ENCODE peak calls at places on chromosomes 3 and 15, in nine cellular contexts. One of them, this sample, is unnamed.

GRCh38 chr3:151393146-151393831 is 8.7 kb upstream of the P2RY12 start:
- DNase-seq in progenitor cell of endocrine pancreas: no peak
- DNase-seq in ovary: no peak
- DNase-seq in AG09319: no peak
- DNase-seq in heart left ventricle: no peak
- DNase-seq in uterus: no peak
- DNase-seq in fibroblast of lung: no peak
- DNase-seq in CD8-positive, alpha-beta T cell: no peak
- DNase-seq in RWPE1: no peak
- DNase-seq in this sample: no peak

GRCh38 chr15:69200773-69201745 is 40.6 kb downstream of the GLCE start:
- DNase-seq in AG09319: no peak
- DNase-seq in uterus: no peak
- DNase-seq in heart left ventricle: no peak
- DNase-seq in RWPE1: no peak
- DNase-seq in ovary: no peak
- DNase-seq in CD8-positive, alpha-beta T cell: no peak
- DNase-seq in fibroblast of lung: no peak
- DNase-seq in progenitor cell of endocrine pancreas: no peak
- DNase-seq in this sample: no peak

GRCh38 chr15:23983500-23984259 is 296.6 kb upstream of the NDN start:
- DNase-seq in RWPE1: no peak
- DNase-seq in uterus: no peak
- DNase-seq in AG09319: no peak
- DNase-seq in CD8-positive, alpha-beta T cell: no peak
- DNase-seq in heart left ventricle: no peak
- DNase-seq in ovary: no peak
- DNase-seq in fibroblast of lung: no peak
- DNase-seq in progenitor cell of endocrine pancreas: no peak
- DNase-seq in this sample: no peak

GRCh38 chr3:21620511-21621395 is 130.3 kb downstream of the ZNF385D start:
- DNase-seq in heart left ventricle: no peak
- DNase-seq in CD8-positive, alpha-beta T cell: no peak
- DNase-seq in AG09319: no peak
- DNase-seq in RWPE1: no peak
- DNase-seq in fibroblast of lung: no peak
- DNase-seq in uterus: no peak
- DNase-seq in ovary: no peak
- DNase-seq in progenitor cell of endocrine pancreas: no peak
- DNase-seq in this sample: no peak

GRCh38 chr3:177468331-177468730 is 271.0 kb upstream of the TBL1XR1 start:
- DNase-seq in CD8-positive, alpha-beta T cell: no peak
- DNase-seq in uterus: no peak
- DNase-seq in AG09319: peak; percentile 89
- DNase-seq in fibroblast of lung: peak; percentile 96
- DNase-seq in progenitor cell of endocrine pancreas: no peak
- DNase-seq in heart left ventricle: peak; percentile 70
- DNase-seq in ovary: no peak
- DNase-seq in RWPE1: no peak
- DNase-seq in this sample: no peak

GRCh38 chr3:46851364-46852328 is 11.6 kb downstream of the MYL3 start:
- DNase-seq in uterus: peak; percentile 9
- DNase-seq in fibroblast of lung: no peak
- DNase-seq in CD8-positive, alpha-beta T cell: no peak
- DNase-seq in RWPE1: no peak
- DNase-seq in heart left ventricle: no peak
- DNase-seq in ovary: no peak
- DNase-seq in progenitor cell of endocrine pancreas: no peak
- DNase-seq in AG09319: no peak
- DNase-seq in this sample: peak; percentile 52

GRCh38 chr3:152350139-152350538 is 81.4 kb downstream of the MBNL1 start:
- DNase-seq in uterus: no peak
- DNase-seq in AG09319: no peak
- DNase-seq in fibroblast of lung: no peak
- DNase-seq in ovary: no peak
- DNase-seq in heart left ventricle: no peak
- DNase-seq in progenitor cell of endocrine pancreas: no peak
- DNase-seq in CD8-positive, alpha-beta T cell: no peak
- DNase-seq in RWPE1: peak; percentile 39
- DNase-seq in this sample: no peak

GRCh38 chr15:68599560-68600071 is 20.8 kb downstream of the CORO2B start:
- DNase-seq in fibroblast of lung: peak; percentile 72
- DNase-seq in progenitor cell of endocrine pancreas: no peak
- DNase-seq in AG09319: peak; percentile 67
- DNase-seq in ovary: peak; percentile 53
- DNase-seq in heart left ventricle: no peak
- DNase-seq in CD8-positive, alpha-beta T cell: no peak
- DNase-seq in uterus: no peak
- DNase-seq in RWPE1: no peak
- DNase-seq in this sample: no peak

GRCh38 chr3:187802928-187803259 is 57.6 kb upstream of the BCL6 start:
- DNase-seq in fibroblast of lung: no peak
- DNase-seq in heart left ventricle: no peak
- DNase-seq in RWPE1: no peak
- DNase-seq in AG09319: no peak
- DNase-seq in progenitor cell of endocrine pancreas: no peak
- DNase-seq in CD8-positive, alpha-beta T cell: no peak
- DNase-seq in uterus: no peak
- DNase-seq in ovary: no peak
- DNase-seq in this sample: no peak

GRCh38 chr15:71114887-71115566 is at the start of gene THSD4:
- DNase-seq in RWPE1: peak; percentile 94
- DNase-seq in ovary: peak; percentile 62
- DNase-seq in AG09319: no peak
- DNase-seq in fibroblast of lung: peak; percentile 69
- DNase-seq in heart left ventricle: peak; percentile 83
- DNase-seq in uterus: peak; percentile 71
- DNase-seq in CD8-positive, alpha-beta T cell: peak; percentile 25
- DNase-seq in progenitor cell of endocrine pancreas: peak; percentile 79
- DNase-seq in this sample: peak; percentile 88

GRCh38 chr15:90873998-90874605 is 5.7 kb downstream of the FURIN start:
- DNase-seq in heart left ventricle: no peak
- DNase-seq in AG09319: no peak
- DNase-seq in progenitor cell of endocrine pancreas: peak; percentile 77
- DNase-seq in ovary: no peak
- DNase-seq in fibroblast of lung: no peak
- DNase-seq in CD8-positive, alpha-beta T cell: no peak
- DNase-seq in RWPE1: no peak
- DNase-seq in uterus: no peak
- DNase-seq in this sample: peak; percentile 71

GRCh38 chr3:15064835-15065549 is at the start of gene MRPS25:
- DNase-seq in RWPE1: peak; percentile 83
- DNase-seq in progenitor cell of endocrine pancreas: peak; percentile 72
- DNase-seq in heart left ventricle: peak; percentile 95
- DNase-seq in ovary: peak; percentile 88
- DNase-seq in uterus: peak; percentile 83
- DNase-seq in AG09319: peak; percentile 73
- DNase-seq in CD8-positive, alpha-beta T cell: peak; percentile 84
- DNase-seq in fibroblast of lung: peak; percentile 91
- DNase-seq in this sample: peak; percentile 91

GRCh38 chr3:177320765-177321247 is 123.5 kb upstream of the TBL1XR1 start:
- DNase-seq in fibroblast of lung: no peak
- DNase-seq in CD8-positive, alpha-beta T cell: no peak
- DNase-seq in uterus: no peak
- DNase-seq in heart left ventricle: no peak
- DNase-seq in ovary: no peak
- DNase-seq in progenitor cell of endocrine pancreas: no peak
- DNase-seq in AG09319: no peak
- DNase-seq in RWPE1: no peak
- DNase-seq in this sample: no peak

GRCh38 chr3:131142580-131142979 is 115.9 kb downstream of the NEK11 start:
- DNase-seq in ovary: no peak
- DNase-seq in uterus: no peak
- DNase-seq in CD8-positive, alpha-beta T cell: no peak
- DNase-seq in RWPE1: no peak
- DNase-seq in progenitor cell of endocrine pancreas: no peak
- DNase-seq in heart left ventricle: no peak
- DNase-seq in fibroblast of lung: peak; percentile 4
- DNase-seq in AG09319: no peak
- DNase-seq in this sample: no peak
- TF ChIP-seq CTCF in ovary: no peak
- TF ChIP-seq CTCF in uterus: no peak
- TF ChIP-seq CTCF in CD8-positive, alpha-beta T cell: no peak
- TF ChIP-seq CTCF in RWPE1: no peak
- TF ChIP-seq CTCF in progenitor cell of endocrine pancreas: no peak
- TF ChIP-seq CTCF in heart left ventricle: no peak
- TF ChIP-seq CTCF in fibroblast of lung: peak; percentile 20
- TF ChIP-seq CTCF in AG09319: no peak
- TF ChIP-seq CTCF in this sample: no peak

GRCh38 chr3:73500321-73500720 is 124.4 kb downstream of the PDZRN3 start:
- DNase-seq in uterus: no peak
- DNase-seq in fibroblast of lung: no peak
- DNase-seq in AG09319: no peak
- DNase-seq in progenitor cell of endocrine pancreas: no peak
- DNase-seq in heart left ventricle: no peak
- DNase-seq in ovary: no peak
- DNase-seq in CD8-positive, alpha-beta T cell: no peak
- DNase-seq in RWPE1: no peak
- DNase-seq in this sample: no peak

GRCh38 chr3:73493543-73494314 is 131.0 kb downstream of the PDZRN3 start:
- DNase-seq in fibroblast of lung: peak; percentile 46
- DNase-seq in progenitor cell of endocrine pancreas: no peak
- DNase-seq in CD8-positive, alpha-beta T cell: no peak
- DNase-seq in uterus: no peak
- DNase-seq in heart left ventricle: no peak
- DNase-seq in RWPE1: no peak
- DNase-seq in AG09319: no peak
- DNase-seq in ovary: no peak
- DNase-seq in this sample: no peak

GRCh38 chr3:73499787-73500186 is 125.0 kb downstream of the PDZRN3 start:
- DNase-seq in RWPE1: no peak
- DNase-seq in uterus: no peak
- DNase-seq in progenitor cell of endocrine pancreas: no peak
- DNase-seq in AG09319: no peak
- DNase-seq in fibroblast of lung: no peak
- DNase-seq in ovary: no peak
- DNase-seq in CD8-positive, alpha-beta T cell: no peak
- DNase-seq in heart left ventricle: no peak
- DNase-seq in this sample: no peak

GRCh38 chr3:73498764-73499622 is 125.7 kb downstream of the PDZRN3 start:
- DNase-seq in fibroblast of lung: no peak
- DNase-seq in AG09319: no peak
- DNase-seq in CD8-positive, alpha-beta T cell: no peak
- DNase-seq in ovary: no peak
- DNase-seq in progenitor cell of endocrine pancreas: no peak
- DNase-seq in RWPE1: no peak
- DNase-seq in uterus: no peak
- DNase-seq in heart left ventricle: no peak
- DNase-seq in this sample: no peak

DNA sequence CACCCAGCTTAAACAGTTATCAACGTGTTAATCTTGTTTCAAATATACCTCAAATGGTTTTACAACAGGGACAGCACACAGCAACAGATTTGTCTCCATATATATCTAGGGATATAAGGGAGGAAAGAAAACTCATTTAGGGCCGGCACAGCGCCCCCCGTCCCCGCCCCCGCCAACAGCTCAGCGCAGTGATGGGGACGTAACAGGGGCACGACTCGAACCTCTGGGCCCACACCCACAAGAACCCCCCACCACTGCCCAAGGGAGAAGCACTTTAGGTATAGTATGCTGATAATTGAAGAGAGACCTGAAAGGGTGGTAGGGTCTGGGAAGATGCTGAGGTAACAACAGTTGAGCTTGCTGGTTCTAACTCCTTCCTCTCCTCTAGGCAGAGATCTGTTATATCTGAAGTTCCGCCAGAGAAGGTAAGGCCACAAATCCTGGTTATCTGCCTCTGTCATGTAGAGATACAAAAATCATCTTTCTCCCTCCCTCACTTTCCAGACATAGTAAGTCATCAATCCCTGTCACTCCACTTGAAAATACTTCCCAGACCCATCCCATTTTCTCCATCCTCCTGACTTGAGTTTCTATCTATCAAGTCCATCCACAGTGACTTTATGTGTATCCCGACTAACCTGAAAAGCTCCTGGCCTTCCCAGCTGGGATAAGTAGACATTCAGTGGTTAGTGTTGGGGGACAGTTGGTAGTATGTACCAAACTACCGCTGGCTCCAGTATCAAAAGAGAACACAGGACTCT is 126.9 kb downstream of the PDZRN3 start:
- DNase-seq in heart left ventricle: no peak
- DNase-seq in ovary: no peak
- DNase-seq in AG09319: no peak
- DNase-seq in uterus: no peak
- DNase-seq in CD8-positive, alpha-beta T cell: no peak
- DNase-seq in progenitor cell of endocrine pancreas: no peak
- DNase-seq in fibroblast of lung: no peak
- DNase-seq in RWPE1: no peak
- DNase-seq in this sample: no peak
- TF ChIP-seq CTCF in heart left ventricle: no peak
- TF ChIP-seq CTCF in ovary: no peak
- TF ChIP-seq CTCF in AG09319: no peak
- TF ChIP-seq CTCF in uterus: no peak
- TF ChIP-seq CTCF in CD8-positive, alpha-beta T cell: no peak
- TF ChIP-seq CTCF in progenitor cell of endocrine pancreas: no peak
- TF ChIP-seq CTCF in fibroblast of lung: no peak
- TF ChIP-seq CTCF in RWPE1: no peak
- TF ChIP-seq CTCF in this sample: no peak

DNA sequence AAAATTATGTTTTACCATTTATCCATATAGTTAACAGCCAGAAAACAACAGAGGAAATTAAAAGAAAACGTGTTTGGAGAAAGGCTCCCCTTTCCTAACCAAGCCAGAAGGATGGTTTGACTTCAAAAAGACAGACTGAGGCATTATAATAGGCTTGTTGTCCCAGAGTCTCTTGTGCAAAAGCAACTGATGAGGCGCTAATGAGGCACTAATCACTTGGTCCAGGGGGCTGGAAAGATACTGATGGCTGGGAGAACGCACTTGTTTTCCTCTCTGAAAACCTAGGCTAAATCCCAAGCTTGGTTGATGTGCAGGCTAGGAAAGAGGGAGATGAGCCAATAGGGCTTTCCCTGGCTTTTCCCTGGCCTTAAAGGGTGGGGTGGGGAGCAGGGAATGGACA is 389.6 kb downstream of the NTRK3 start:
- DNase-seq in ovary: no peak
- DNase-seq in heart left ventricle: no peak
- DNase-seq in uterus: no peak
- DNase-seq in AG09319: no peak
- DNase-seq in RWPE1: no peak
- DNase-seq in progenitor cell of endocrine pancreas: no peak
- DNase-seq in fibroblast of lung: no peak
- DNase-seq in CD8-positive, alpha-beta T cell: no peak
- DNase-seq in this sample: no peak
- TF ChIP-seq CTCF in ovary: no peak
- TF ChIP-seq CTCF in heart left ventricle: no peak
- TF ChIP-seq CTCF in uterus: no peak
- TF ChIP-seq CTCF in AG09319: no peak
- TF ChIP-seq CTCF in RWPE1: no peak
- TF ChIP-seq CTCF in progenitor cell of endocrine pancreas: no peak
- TF ChIP-seq CTCF in fibroblast of lung: no peak
- TF ChIP-seq CTCF in CD8-positive, alpha-beta T cell: no peak
- TF ChIP-seq CTCF in this sample: no peak

DNA sequence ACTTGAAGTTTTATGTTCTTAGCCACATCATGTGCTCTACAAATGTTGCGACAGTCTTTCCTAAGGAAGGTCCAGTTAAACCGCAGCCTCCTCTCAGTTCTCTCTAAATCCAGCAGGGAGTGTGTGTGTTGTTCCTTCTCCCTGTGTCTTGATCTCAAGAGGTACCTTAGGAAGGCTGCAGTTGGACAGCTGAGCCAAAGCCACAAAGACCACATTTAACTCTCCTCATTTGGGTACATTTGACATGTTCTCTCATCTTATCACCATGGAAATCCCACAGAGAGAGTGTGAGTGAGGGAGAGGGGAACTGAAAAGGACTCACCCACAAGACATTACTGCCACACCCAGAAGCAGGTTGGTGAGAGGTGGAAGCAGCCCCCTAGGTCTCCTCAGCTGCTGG is 79.5 kb downstream of the CD200R1L start:
- DNase-seq in ovary: no peak
- DNase-seq in fibroblast of lung: no peak
- DNase-seq in heart left ventricle: no peak
- DNase-seq in CD8-positive, alpha-beta T cell: no peak
- DNase-seq in RWPE1: no peak
- DNase-seq in AG09319: no peak
- DNase-seq in progenitor cell of endocrine pancreas: no peak
- DNase-seq in uterus: no peak
- DNase-seq in this sample: no peak
- TF ChIP-seq CTCF in ovary: no peak
- TF ChIP-seq CTCF in fibroblast of lung: no peak
- TF ChIP-seq CTCF in heart left ventricle: no peak
- TF ChIP-seq CTCF in CD8-positive, alpha-beta T cell: no peak
- TF ChIP-seq CTCF in RWPE1: no peak
- TF ChIP-seq CTCF in AG09319: no peak
- TF ChIP-seq CTCF in progenitor cell of endocrine pancreas: no peak
- TF ChIP-seq CTCF in uterus: no peak
- TF ChIP-seq CTCF in this sample: no peak

This sample was measured in type B pancreatic cell.